ENCODE peak calls at places on chromosome 11, in nine cellular contexts. K is BE2C, Q is cardiac muscle cell, A is tibial artery, Z is K562, D is RWPE1, N is GM20000, X is Calu3, F is colonic mucosa. M is an unnamed sample.
A peak's percentile ranks its signal among the peaks of the same experiment; 100 is the strongest.

GRCh38 chr11:2519879-2520735 is 75.3 kb downstream of the KCNQ1 start:
- DNase-seq in K (peak; percentile 1), Q (no peak), A (peak; percentile 53), Z (no peak), D (no peak), N (no peak), X (no peak), F (peak; percentile 13), M (no peak)

GRCh38 chr11:44497995-44498394 is 67.5 kb upstream of the CD82 start:
- DNase-seq in K (no peak), Q (no peak), A (no peak), Z (no peak), D (no peak), N (no peak), X (no peak), F (no peak), M (no peak)

GRCh38 chr11:106551744-106552671 is 466.3 kb downstream of the GUCY1A2 start:
- DNase-seq in K (no peak), Q (no peak), A (no peak), Z (no peak), D (no peak), N (no peak), X (no peak), F (no peak), M (no peak)

GRCh38 chr11:13889566-13890214 is 72.8 kb upstream of the SPON1 start:
- DNase-seq in K (peak; percentile 11), Q (no peak), A (no peak), Z (no peak), D (no peak), N (no peak), X (no peak), F (no peak), M (no peak)

GRCh38 chr11:45366196-45366595 is 80.1 kb upstream of the SYT13 start:
- DNase-seq in K (no peak), Q (no peak), A (no peak), Z (no peak), D (no peak), N (no peak), X (no peak), F (no peak), M (no peak)

GRCh38 chr11:34250732-34251639 is 106.8 kb downstream of the ABTB2 start:
- DNase-seq in K (peak; percentile 58), Q (no peak), A (peak; percentile 87), Z (peak; percentile 50), D (peak; percentile 85), N (peak; percentile 29), X (peak; percentile 62), F (peak; percentile 40), M (peak; percentile 91)

GRCh38 chr11:134250675-134251074 is 2.5 kb downstream of the THYN1 start:
- DNase-seq in K (no peak), Q (no peak), A (no peak), Z (no peak), D (no peak), N (no peak), X (no peak), F (no peak), M (no peak)

GRCh38 chr11:304915-305833 is 2.4 kb upstream of the IFITM2 start:
- DNase-seq in K (no peak), Q (peak; percentile 89), A (no peak), Z (peak; percentile 57), D (peak; percentile 74), N (peak; percentile 85), X (peak; percentile 59), F (peak; percentile 67), M (peak; percentile 85)

GRCh38 chr11:13009476-13009920 is 382 bp downstream of the RASSF10 start:
- DNase-seq in K (no peak), Q (no peak), A (no peak), Z (no peak), D (no peak), N (peak; percentile 38), X (no peak), F (no peak), M (no peak)

GRCh38 chr11:44387825-44388224 is 77.9 kb upstream of the ALX4 start:
- DNase-seq in K (no peak), Q (no peak), A (no peak), Z (no peak), D (no peak), N (no peak), X (no peak), F (no peak), M (no peak)

GRCh38 chr11:58564226-58564625 is 11.4 kb downstream of the LPXN start:
- DNase-seq in K (no peak), Q (no peak), A (no peak), Z (no peak), D (no peak), N (no peak), X (no peak), F (no peak), M (no peak)

GRCh38 chr11:11970556-11970955 is 37.9 kb downstream of the DKK3 start:
- DNase-seq in K (no peak), Q (no peak), A (no peak), Z (no peak), D (no peak), N (no peak), X (no peak), F (no peak), M (no peak)

GRCh38 chr11:11972942-11973341 is 35.5 kb downstream of the DKK3 start:
- DNase-seq in K (no peak), Q (no peak), A (no peak), Z (no peak), D (no peak), N (no peak), X (no peak), F (no peak), M (no peak)

GRCh38 chr11:11973361-11973800 is 35.0 kb downstream of the DKK3 start:
- DNase-seq in K (no peak), Q (peak; percentile 75), A (peak; percentile 93), Z (no peak), D (no peak), N (no peak), X (no peak), F (no peak), M (no peak)

GRCh38 chr11:11973866-11974265 is 34.6 kb downstream of the DKK3 start:
- DNase-seq in K (no peak), Q (no peak), A (no peak), Z (no peak), D (no peak), N (no peak), X (no peak), F (no peak), M (no peak)

DNA sequence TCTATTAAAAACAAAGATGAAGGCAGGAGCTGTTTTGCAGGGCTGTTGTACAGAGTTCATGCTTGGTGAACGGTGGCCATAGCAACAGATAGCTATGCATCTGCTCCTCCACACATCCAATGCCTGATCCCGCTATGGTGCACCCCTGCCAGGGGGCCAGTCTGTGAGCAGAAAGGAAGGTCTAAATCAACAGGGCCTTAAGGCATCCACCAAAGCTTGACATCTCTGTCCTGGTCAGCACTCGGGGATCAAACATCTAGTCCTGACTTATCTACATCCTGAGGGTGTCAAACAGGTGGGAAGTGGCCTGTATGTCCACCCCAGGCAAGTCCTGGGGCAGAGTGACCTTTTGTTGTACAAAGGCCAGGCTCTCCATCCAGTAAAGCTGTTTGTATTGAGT is 36.3 kb downstream of the DKK3 start:
- DNase-seq in K (peak; percentile 38), Q (no peak), A (no peak), Z (no peak), D (no peak), N (no peak), X (no peak), F (no peak), M (no peak)
- TF ChIP-seq CTCF in K (no peak), Q (no peak), A (no peak), Z (no peak), D (no peak), N (no peak), X (no peak), F (no peak), M (no peak)

DNA sequence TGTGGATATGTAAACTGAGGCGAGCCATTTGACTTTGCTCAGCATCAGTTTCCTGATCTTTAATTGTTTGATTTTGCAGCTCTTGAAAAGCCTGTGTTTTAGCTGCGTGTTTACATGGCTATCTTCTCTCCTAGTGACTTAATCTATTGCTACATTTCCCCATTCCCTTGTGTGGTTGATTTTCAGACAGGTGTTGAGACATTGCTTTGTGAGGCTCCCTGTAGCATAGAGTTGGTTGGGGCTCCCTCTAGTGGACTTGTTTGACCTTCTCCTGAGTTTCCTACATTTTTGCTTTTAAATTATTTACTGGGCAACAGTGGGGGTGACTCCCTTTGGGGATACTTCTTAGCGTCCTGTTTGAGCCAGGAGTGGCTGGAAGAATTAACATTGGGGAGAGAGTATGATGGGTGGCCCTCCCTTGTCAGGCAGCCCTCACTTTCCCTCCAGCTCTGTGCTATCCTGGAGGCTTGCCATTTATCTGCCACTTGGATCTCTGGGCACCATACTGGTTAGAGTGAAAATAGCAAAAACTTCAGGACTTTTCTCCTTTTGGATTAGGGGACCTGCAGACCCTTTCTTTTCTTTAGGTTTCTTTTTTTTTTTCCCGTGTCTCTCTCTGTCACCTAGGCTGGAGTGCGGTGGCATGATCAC is 9.2 kb upstream of the CBL start:
- DNase-seq in K (peak; percentile 76), Q (peak; percentile 93), A (no peak), Z (peak; percentile 73), D (peak; percentile 86), N (peak; percentile 87), X (peak; percentile 71), F (peak; percentile 88), M (peak; percentile 83)
- TF ChIP-seq CTCF in K (peak; percentile 93), Q (peak; percentile 79), A (peak; percentile 78), Z (peak; percentile 84), D (peak; percentile 86), N (peak; percentile 15), X (peak; percentile 40), F (peak; percentile 67), M (peak; percentile 80)

GRCh38 chr11:114180301-114181055 is 115.7 kb upstream of the NNMT start:
- DNase-seq in K (peak; percentile 64), Q (peak; percentile 36), A (no peak), Z (no peak), D (no peak), N (no peak), X (peak; percentile 47), F (peak; percentile 74), M (peak; percentile 55)
- TF ChIP-seq CTCF in K (peak; percentile 82), Q (peak; percentile 46), A (peak; percentile 37), Z (peak; percentile 46), D (no peak), N (no peak), X (peak; percentile 35), F (peak; percentile 63), M (peak; percentile 39)

GRCh38 chr11:60658409-60658808 is 41.0 kb upstream of the MS4A8 start:
- DNase-seq in K (no peak), Q (no peak), A (no peak), Z (no peak), D (no peak), N (no peak), X (no peak), F (no peak), M (no peak)

GRCh38 chr11:60657880-60658279 is 41.5 kb upstream of the MS4A8 start:
- DNase-seq in K (no peak), Q (no peak), A (no peak), Z (no peak), D (no peak), N (no peak), X (no peak), F (peak; percentile 33), M (no peak)
- TF ChIP-seq CTCF in K (no peak), Q (no peak), A (no peak), Z (no peak), D (no peak), N (peak; percentile 8), X (no peak), F (no peak), M (no peak)

M was measured in activated CD8-positive, alpha-beta T cell treated with anti-CD3 and anti-CD28 coated beads for 36 hours.